ENCODE peak calls at places on chromosomes 16 and 17, in nine cellular contexts. B, C, T, K, V, S, F, H and W are unnamed samples.

GRCh38 chr17:55567240-55568216 is 56.3 kb upstream of the SMIM36 start:
- DNase-seq in C (peak; percentile 66), B (no peak), T (no peak), H (no peak), K (peak; percentile 42), S (no peak), F (no peak), V (no peak), W (no peak)

GRCh38 chr17:69344939-69345338 is 18.0 kb upstream of the ABCA5 start:
- DNase-seq in C (no peak), H (no peak), B (no peak), T (no peak), V (no peak), S (peak; percentile 10), K (no peak), F (no peak), W (no peak)

GRCh38 chr17:3894927-3895343 is 2.1 kb upstream of the CAMKK1 start:
- DNase-seq in C (peak; percentile 37), T (no peak), F (no peak), H (no peak), S (peak; percentile 41), B (no peak), V (no peak), K (peak; percentile 89), W (no peak)

GRCh38 chr16:8581923-8582580 is 8.3 kb downstream of the TMEM114 start:
- DNase-seq in F (no peak), K (no peak), T (no peak), H (no peak), C (no peak), B (no peak), V (peak; percentile 10), S (peak; percentile 30), W (no peak)

GRCh38 chr17:19384723-19385391 is 2.1 kb downstream of the MFAP4 start:
- DNase-seq in S (peak; percentile 89), H (peak; percentile 76), V (peak; percentile 47), B (peak; percentile 87), C (peak; percentile 98), F (no peak), T (no peak), K (peak; percentile 94), W (peak; percentile 84)

GRCh38 chr17:44155488-44155887 is 13.8 kb downstream of the HROB start:
- DNase-seq in K (no peak), F (no peak), H (no peak), V (no peak), S (no peak), T (no peak), C (no peak), B (no peak), W (no peak)

GRCh38 chr16:79310734-79311133 is 289.8 kb downstream of the MAF start:
- DNase-seq in C (no peak), T (no peak), K (no peak), F (no peak), H (no peak), B (no peak), V (no peak), S (no peak), W (no peak)

GRCh38 chr16:89953671-89954406 is 5.3 kb downstream of the DEF8 start:
- DNase-seq in H (no peak), V (no peak), F (no peak), K (no peak), T (no peak), C (no peak), S (no peak), B (no peak), W (no peak)

GRCh38 chr16:11121083-11121482 is 134.9 kb downstream of the SOCS1 start:
- DNase-seq in H (no peak), C (no peak), S (no peak), F (no peak), B (no peak), V (no peak), K (no peak), T (no peak), W (no peak)

GRCh38 chr16:67449328-67449727 is 18.4 kb downstream of the HSD11B2 start:
- DNase-seq in F (no peak), V (no peak), T (no peak), B (no peak), H (no peak), K (peak; percentile 91), S (no peak), C (no peak), W (no peak)

GRCh38 chr17:11144358-11145233 is 96.4 kb upstream of the SHISA6 start:
- DNase-seq in S (peak; percentile 59), C (peak; percentile 58), T (no peak), B (peak; percentile 23), K (peak; percentile 31), V (peak; percentile 8), H (peak; percentile 39), F (no peak), W (no peak)

GRCh38 chr16:22318690-22319358 is 21.6 kb downstream of the POLR3E start:
- DNase-seq in V (no peak), K (no peak), F (no peak), H (no peak), T (peak; percentile 67), S (peak; percentile 50), B (no peak), C (peak; percentile 47), W (no peak)